ENCODE peak calls at places on chromosome 2, in seven cellular contexts. B is kidney epithelial cell; N is CD8-positive, alpha-beta T cell; K is BE2C; L is right lobe of liver; W is hepatocyte; Z is gastrocnemius medialis. I is an unnamed sample. For H3K27me3, the result is how much of the 10 kb centered on the place peaks cover.

GRCh38 chr2:176129013-176129796 is at the start of gene HOXD8:
- DNase-seq in B (no peak), N (no peak), K (peak), L (no peak), W (peak), Z (peak), I (no peak)

GRCh38 chr2:240966906-240967680 is 31.3 kb upstream of the SNED1 start:
- DNase-seq in B (no peak), N (no peak), K (peak), L (peak), W (no peak), Z (peak), I (no peak)

GRCh38 chr2:88147145-88147544 is 19.3 kb upstream of the FABP1 start:
- DNase-seq in B (no peak), N (no peak), K (no peak), L (no peak), W (no peak), Z (no peak), I (no peak)

GRCh38 chr2:167212054-167212648 is 323.9 kb downstream of the XIRP2 start:
- DNase-seq in B (no peak), N (no peak), K (peak), L (no peak), W (peak), Z (no peak), I (no peak)

GRCh38 chr2:241809383-241810303 is 650 bp downstream of the NEU4 start:
- DNase-seq in B (no peak), N (no peak), K (peak), L (peak), W (no peak), Z (no peak), I (no peak)

GRCh38 chr2:117137371-117137770 is 677.1 kb upstream of the DDX18 start:
- DNase-seq in B (no peak), N (no peak), K (no peak), L (no peak), W (no peak), Z (no peak), I (no peak)

GRCh38 chr2:47903781-47904447 is 2.4 kb downstream of the FBXO11 start:
- DNase-seq in B (no peak), N (no peak), K (no peak), L (no peak), W (no peak), Z (no peak), I (no peak)

GRCh38 chr2:70708376-70709199 is 59.4 kb downstream of the ADD2 start:
- DNase-seq in B (no peak), N (no peak), K (no peak), L (no peak), W (no peak), Z (no peak), I (no peak)

GRCh38 chr2:111049792-111050640 is 70.7 kb upstream of the BCL2L11 start:
- DNase-seq in B (peak), N (no peak), K (no peak), L (no peak), W (peak), Z (no peak), I (no peak)

GRCh38 chr2:151844217-151844896 is 16.1 kb upstream of the ARL5A start:
- DNase-seq in B (no peak), N (no peak), K (no peak), L (no peak), W (no peak), Z (no peak), I (no peak)

GRCh38 chr2:157194097-157194688 is 63.3 kb upstream of the GALNT5 start:
- DNase-seq in B (no peak), N (no peak), K (no peak), L (no peak), W (peak), Z (no peak), I (no peak)

GRCh38 chr2:152762202-152762601 is 43.8 kb downstream of the ARL6IP6 start:
- DNase-seq in B (no peak), N (no peak), K (no peak), L (no peak), W (peak), Z (no peak), I (no peak)

GRCh38 chr2:150876201-150877085 is 385.2 kb downstream of the RBM43 start:
- DNase-seq in B (no peak), N (no peak), K (no peak), L (no peak), W (no peak), Z (no peak), I (no peak)

GRCh38 chr2:170321526-170321925 is 143.6 kb downstream of the MYO3B start:
- DNase-seq in B (no peak), N (no peak), K (no peak), L (no peak), W (no peak), Z (no peak), I (no peak)

GRCh38 chr2:152468832-152469692 is 134.1 kb downstream of the FMNL2 start:
- DNase-seq in B (no peak), N (no peak), K (no peak), L (no peak), W (no peak), Z (peak), I (no peak)

GRCh38 chr2:98487806-98488189 is 43.1 kb downstream of the INPP4A start:
- DNase-seq in B (no peak), N (peak), K (peak), L (no peak), W (peak), Z (no peak), I (no peak)

GRCh38 chr2:182456784-182457183 is 29.9 kb upstream of the PDE1A start:
- DNase-seq in B (peak), N (no peak), K (no peak), L (no peak), W (no peak), Z (no peak), I (no peak)

GRCh38 chr2:176418768-176419167 is 149.5 kb downstream of the MTX2 start:
- DNase-seq in B (no peak), N (no peak), K (no peak), L (no peak), W (no peak), Z (no peak), I (no peak)

GRCh38 chr2:139271149-139271548 is 491.0 kb upstream of the NXPH2 start:
- DNase-seq in B (no peak), N (no peak), K (no peak), L (no peak), W (no peak), Z (no peak), I (no peak)

GRCh38 chr2:55565613-55566012 is 46.1 kb downstream of the CFAP36 start:
- DNase-seq in B (no peak), N (no peak), K (no peak), L (no peak), W (no peak), Z (no peak), I (no peak)

GRCh38 chr2:69073928-69074575 is 61.1 kb downstream of the ANTXR1 start:
- DNase-seq in B (no peak), N (no peak), K (no peak), L (no peak), W (no peak), Z (no peak), I (no peak)

GRCh38 chr2:3491716-3492474 is 27.4 kb downstream of the ADI1 start:
- DNase-seq in B (no peak), N (no peak), K (no peak), L (no peak), W (no peak), Z (no peak), I (no peak)

GRCh38 chr2:115733190-115733775 is 1290.8 kb downstream of the DPP10 start:
- DNase-seq in B (no peak), N (no peak), K (no peak), L (no peak), W (no peak), Z (no peak), I (no peak)

GRCh38 chr2:197198890-197199289 is 111.7 kb downstream of the ANKRD44 start:
- DNase-seq in B (no peak), N (peak), K (peak), L (peak), W (no peak), Z (peak), I (peak)

GRCh38 chr2:153163055-153163454 is 315.5 kb downstream of the RPRM start:
- DNase-seq in B (peak), N (no peak), K (peak), L (no peak), W (peak), Z (no peak), I (no peak)

GRCh38 chr2:95308426-95308990 is 11.4 kb downstream of the KCNIP3 start:
- DNase-seq in B (no peak), N (no peak), K (no peak), L (no peak), W (no peak), Z (no peak), I (no peak)

GRCh38 chr2:68031546-68032160 is 31.2 kb downstream of the C1D start:
- DNase-seq in B (no peak), N (no peak), K (no peak), L (no peak), W (peak), Z (no peak), I (no peak)

GRCh38 chr2:8684885-8685696 is 3.2 kb downstream of the ID2 start:
- DNase-seq in B (no peak), N (no peak), K (peak), L (peak), W (peak), Z (no peak), I (peak)

GRCh38 chr2:96391828-96392200 is 56.2 kb downstream of the NCAPH start:
- DNase-seq in B (no peak), N (no peak), K (no peak), L (no peak), W (no peak), Z (no peak), I (no peak)

GRCh38 chr2:165369131-165369935 is 100.2 kb upstream of the CSRNP3 start:
- DNase-seq in B (no peak), N (no peak), K (no peak), L (no peak), W (peak), Z (no peak), I (no peak)

GRCh38 chr2:197208029-197208428 is 102.6 kb downstream of the ANKRD44 start:
- DNase-seq in B (no peak), N (no peak), K (no peak), L (no peak), W (no peak), Z (no peak), I (no peak)

GRCh38 chr2:190443778-190444481 is 35.8 kb downstream of the MFSD6 start:
- DNase-seq in B (no peak), N (no peak), K (no peak), L (no peak), W (peak), Z (no peak), I (no peak)

GRCh38 chr2:234702731-234703225 is 205.9 kb upstream of the ARL4C start:
- DNase-seq in B (no peak), N (no peak), K (peak), L (no peak), W (no peak), Z (no peak), I (no peak)

GRCh38 chr2:28276807-28277206 is 115.9 kb upstream of the FOSL2 start:
- DNase-seq in B (no peak), N (no peak), K (no peak), L (no peak), W (no peak), Z (peak), I (peak)

GRCh38 chr2:1664698-1665097 is 79.6 kb downstream of the PXDN start:
- DNase-seq in B (no peak), N (no peak), K (no peak), L (no peak), W (no peak), Z (no peak), I (no peak)

GRCh38 chr2:217314021-217314460 is 454.2 kb upstream of the TNP1 start:
- DNase-seq in B (no peak), N (no peak), K (no peak), L (no peak), W (peak), Z (no peak), I (no peak)

GRCh38 chr2:230658577-230658876 is 54.1 kb upstream of the CAB39 start:
- DNase-seq in B (no peak), N (no peak), K (no peak), L (no peak), W (no peak), Z (no peak), I (no peak)

GRCh38 chr2:96759548-96759947 is 1.2 kb upstream of the CNNM4 start:
- DNase-seq in B (no peak), N (no peak), K (no peak), L (peak), W (no peak), Z (no peak), I (no peak)

GRCh38 chr2:66431840-66432511 is 2.9 kb upstream of the MEIS1 start:
- DNase-seq in B (no peak), N (no peak), K (no peak), L (peak), W (peak), Z (no peak), I (no peak)
- H3K27me3 ChIP-seq in B (under half), N (under half), K (under half), L (under half), W (under half), Z (under half), I (under half)

GRCh38 chr2:238286095-238286494 is 2.3 kb downstream of the PER2 start:
- DNase-seq in B (no peak), N (no peak), K (no peak), L (no peak), W (no peak), Z (no peak), I (no peak)

GRCh38 chr2:238285653-238286082 is 2.7 kb downstream of the PER2 start:
- DNase-seq in B (peak), N (no peak), K (no peak), L (peak), W (peak), Z (peak), I (peak)

GRCh38 chr2:238282861-238283738 is 5.3 kb downstream of the PER2 start:
- DNase-seq in B (no peak), N (no peak), K (no peak), L (peak), W (no peak), Z (no peak), I (no peak)

GRCh38 chr2:238286551-238286950 is 1.9 kb downstream of the PER2 start:
- DNase-seq in B (no peak), N (no peak), K (no peak), L (peak), W (peak), Z (peak), I (peak)

DNA sequence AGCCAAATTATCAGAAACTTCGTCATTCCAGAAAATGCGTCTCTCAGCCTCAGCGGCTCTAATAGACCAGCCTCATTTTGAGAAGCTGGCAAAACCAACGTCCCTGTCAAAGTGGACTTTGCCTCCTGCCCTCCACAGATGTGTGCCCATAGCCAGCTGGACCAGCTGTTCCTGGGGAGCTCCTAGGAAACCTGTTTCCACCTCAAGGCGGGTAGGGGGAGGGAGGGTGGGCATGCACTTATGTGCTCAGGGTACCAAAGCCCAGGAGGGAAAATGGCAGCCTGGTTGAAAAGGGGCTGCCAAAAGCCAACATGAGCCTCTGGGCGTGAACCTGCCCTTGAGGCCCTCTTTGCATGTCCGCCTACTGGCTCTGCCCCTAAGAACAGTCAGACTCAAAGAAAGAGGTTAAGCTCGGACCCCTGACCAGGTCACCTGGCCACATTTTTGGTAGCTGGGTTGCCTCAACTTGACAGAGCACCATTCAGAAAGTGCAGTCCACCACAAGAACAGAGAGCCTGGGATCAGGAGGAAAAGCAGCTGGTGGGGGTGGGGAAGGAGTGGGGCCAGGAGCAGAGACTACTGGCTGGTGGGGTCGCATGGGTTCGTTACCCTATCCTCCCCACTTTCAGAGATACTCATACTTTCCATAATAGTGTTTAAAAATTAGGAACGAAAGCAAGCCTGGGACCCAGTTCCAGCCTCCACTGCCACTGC is 3.5 kb downstream of the PER2 start:
- DNase-seq in B (no peak), N (no peak), K (no peak), L (peak), W (no peak), Z (no peak), I (no peak)
- H3K4me3 ChIP-seq in B (no peak), N (no peak), K (no peak), L (no peak), W (no peak), Z (no peak), I (no peak)

DNA sequence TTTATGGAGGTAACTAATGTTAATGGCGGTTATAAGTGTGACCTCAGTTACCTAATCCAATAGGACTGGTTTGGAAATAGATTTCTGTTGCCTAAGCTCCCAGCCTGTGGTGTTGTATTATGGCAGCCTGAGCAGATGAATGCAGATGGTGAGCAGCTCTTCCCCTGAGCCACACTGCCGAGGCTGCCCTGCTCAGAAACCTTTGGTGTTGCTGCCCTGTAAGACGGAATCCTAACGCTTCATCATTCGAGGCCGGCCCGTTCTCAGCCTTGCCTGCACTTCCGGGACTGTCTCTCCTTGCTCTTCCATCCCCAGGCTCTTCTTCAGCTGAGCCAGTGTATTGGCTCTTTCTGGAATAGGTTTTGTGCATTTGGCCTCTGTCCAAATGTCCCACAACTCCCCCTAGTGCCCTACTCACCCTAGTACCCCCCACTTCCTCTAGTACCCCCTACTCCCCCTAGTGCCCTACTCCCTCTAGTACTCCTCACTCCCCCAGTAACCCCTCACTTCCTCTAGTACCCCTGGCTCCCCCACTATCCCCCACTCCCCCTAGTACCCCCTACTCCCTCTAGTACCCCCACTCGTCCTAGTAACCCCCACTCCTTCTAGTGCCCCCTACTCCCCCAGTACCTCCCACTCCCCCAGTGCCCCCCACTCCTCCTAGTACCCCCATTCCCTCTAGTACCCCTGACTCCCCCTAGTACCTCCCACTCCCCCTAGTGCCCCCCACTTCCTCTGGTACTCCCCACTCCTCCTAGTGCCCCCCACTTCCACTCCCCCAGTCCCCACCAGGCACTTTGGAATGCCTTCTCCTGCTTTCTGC is 106.0 kb upstream of the TAF1B start:
- DNase-seq in B (no peak), N (no peak), K (no peak), L (no peak), W (no peak), Z (no peak), I (no peak)
- TF ChIP-seq CTCF in B (peak), N (no peak), K (peak), L (no peak), W (no peak), Z (no peak), I (no peak)

GRCh38 chr2:74497777-74498499 is 1.5 kb downstream of the LBX2 start:
- DNase-seq in B (no peak), N (no peak), K (no peak), L (no peak), W (no peak), Z (no peak), I (no peak)
- H3K27me3 ChIP-seq in B (under half), N (under half), K (under half), L (under half), W (half or more), Z (half or more), I (half or more)

GRCh38 chr2:101843048-101843447 is 145.5 kb downstream of the MAP4K4 start:
- DNase-seq in B (no peak), N (no peak), K (no peak), L (no peak), W (no peak), Z (no peak), I (no peak)
- H3K4me3 ChIP-seq in B (no peak), N (no peak), K (no peak), L (no peak), W (no peak), Z (no peak), I (no peak)

GRCh38 chr2:129936334-129936934 is 43.0 kb upstream of the RAB6C start:
- DNase-seq in B (no peak), N (no peak), K (no peak), L (no peak), W (peak), Z (no peak), I (no peak)
- TF ChIP-seq CTCF in B (no peak), N (no peak), K (no peak), L (peak), W (peak), Z (no peak), I (peak)

I was measured in heart right ventricle.